ENCODE peak calls at places on chromosomes 4 and X, in seven cellular contexts. One of them, this sample, is unnamed.

GRCh38 chrX:101595739-101596419 is 21.9 kb downstream of the ARMCX6 start:
- DNase-seq in Peyer's patch: no peak
- DNase-seq in mucosa of descending colon: peak; percentile 32
- DNase-seq in NCI-H2081: peak; percentile 38
- DNase-seq in GDM1: peak; percentile 20
- DNase-seq in germinal center: peak; percentile 24
- DNase-seq in endothelial cell: peak; percentile 54
- DNase-seq in this sample: peak; percentile 51

GRCh38 chr4:57103051-57103450 is 7.1 kb downstream of the IGFBP7 start:
- DNase-seq in Peyer's patch: no peak
- DNase-seq in mucosa of descending colon: no peak
- DNase-seq in NCI-H2081: no peak
- DNase-seq in GDM1: no peak
- DNase-seq in germinal center: no peak
- DNase-seq in endothelial cell: no peak
- DNase-seq in this sample: no peak

GRCh38 chr4:154441982-154442381 is 49.6 kb downstream of the DCHS2 start:
- DNase-seq in Peyer's patch: no peak
- DNase-seq in mucosa of descending colon: no peak
- DNase-seq in NCI-H2081: no peak
- DNase-seq in GDM1: no peak
- DNase-seq in germinal center: no peak
- DNase-seq in endothelial cell: no peak
- DNase-seq in this sample: no peak

GRCh38 chr4:37951465-37952352 is 8.5 kb upstream of the PTTG2 start:
- DNase-seq in Peyer's patch: no peak
- DNase-seq in mucosa of descending colon: no peak
- DNase-seq in NCI-H2081: no peak
- DNase-seq in GDM1: peak; percentile 52
- DNase-seq in germinal center: no peak
- DNase-seq in endothelial cell: no peak
- DNase-seq in this sample: no peak

GRCh38 chrX:25278341-25278740 is 262.6 kb upstream of the ARX start:
- DNase-seq in Peyer's patch: no peak
- DNase-seq in mucosa of descending colon: no peak
- DNase-seq in NCI-H2081: no peak
- DNase-seq in GDM1: no peak
- DNase-seq in germinal center: no peak
- DNase-seq in endothelial cell: no peak
- DNase-seq in this sample: no peak

GRCh38 chrX:100479329-100479728 is 69.3 kb upstream of the PCDH19 start:
- DNase-seq in Peyer's patch: no peak
- DNase-seq in mucosa of descending colon: no peak
- DNase-seq in NCI-H2081: no peak
- DNase-seq in GDM1: no peak
- DNase-seq in germinal center: no peak
- DNase-seq in endothelial cell: no peak
- DNase-seq in this sample: no peak

GRCh38 chrX:8960809-8961413 is 73.0 kb downstream of the FAM9B start:
- DNase-seq in Peyer's patch: no peak
- DNase-seq in mucosa of descending colon: peak; percentile 10
- DNase-seq in NCI-H2081: no peak
- DNase-seq in GDM1: no peak
- DNase-seq in germinal center: no peak
- DNase-seq in endothelial cell: no peak
- DNase-seq in this sample: no peak

GRCh38 chr4:82614868-82615449 is 53.2 kb upstream of the TMEM150C start:
- DNase-seq in Peyer's patch: no peak
- DNase-seq in mucosa of descending colon: no peak
- DNase-seq in NCI-H2081: no peak
- DNase-seq in GDM1: no peak
- DNase-seq in germinal center: no peak
- DNase-seq in endothelial cell: no peak
- DNase-seq in this sample: no peak

GRCh38 chr4:182688081-182688480 is 229.1 kb downstream of the DCTD start:
- DNase-seq in Peyer's patch: no peak
- DNase-seq in mucosa of descending colon: no peak
- DNase-seq in NCI-H2081: no peak
- DNase-seq in GDM1: no peak
- DNase-seq in germinal center: no peak
- DNase-seq in endothelial cell: no peak
- DNase-seq in this sample: no peak

GRCh38 chrX:119605398-119605738 is 856 bp downstream of the NKRF start:
- DNase-seq in Peyer's patch: no peak
- DNase-seq in mucosa of descending colon: peak; percentile 36
- DNase-seq in NCI-H2081: peak; percentile 34
- DNase-seq in GDM1: no peak
- DNase-seq in germinal center: peak; percentile 12
- DNase-seq in endothelial cell: no peak
- DNase-seq in this sample: no peak

GRCh38 chr4:137664055-137664405 is 131.7 kb upstream of the PCDH18 start:
- DNase-seq in Peyer's patch: no peak
- DNase-seq in mucosa of descending colon: no peak
- DNase-seq in NCI-H2081: peak; percentile 41
- DNase-seq in GDM1: no peak
- DNase-seq in germinal center: no peak
- DNase-seq in endothelial cell: no peak
- DNase-seq in this sample: peak; percentile 25

GRCh38 chrX:110436497-110436896 is 77.8 kb downstream of the RTL9 start:
- DNase-seq in Peyer's patch: no peak
- DNase-seq in mucosa of descending colon: no peak
- DNase-seq in NCI-H2081: no peak
- DNase-seq in GDM1: no peak
- DNase-seq in germinal center: no peak
- DNase-seq in endothelial cell: no peak
- DNase-seq in this sample: no peak

GRCh38 chrX:115561605-115562491 is 874 bp downstream of the PLS3 start:
- DNase-seq in Peyer's patch: peak; percentile 52
- DNase-seq in mucosa of descending colon: peak; percentile 15
- DNase-seq in NCI-H2081: peak; percentile 81
- DNase-seq in GDM1: no peak
- DNase-seq in germinal center: peak; percentile 2
- DNase-seq in endothelial cell: peak; percentile 28
- DNase-seq in this sample: peak; percentile 38

GRCh38 chrX:47172549-47172948 is 21.1 kb upstream of the UBA1 start:
- DNase-seq in Peyer's patch: no peak
- DNase-seq in mucosa of descending colon: no peak
- DNase-seq in NCI-H2081: no peak
- DNase-seq in GDM1: no peak
- DNase-seq in germinal center: no peak
- DNase-seq in endothelial cell: no peak
- DNase-seq in this sample: no peak

GRCh38 chrX:19627081-19627480 is 111.8 kb upstream of the MAP3K15 start:
- DNase-seq in Peyer's patch: no peak
- DNase-seq in mucosa of descending colon: no peak
- DNase-seq in NCI-H2081: no peak
- DNase-seq in GDM1: no peak
- DNase-seq in germinal center: no peak
- DNase-seq in endothelial cell: no peak
- DNase-seq in this sample: no peak

GRCh38 chr4:40143926-40144508 is 52.8 kb upstream of the RHOH start:
- DNase-seq in Peyer's patch: no peak
- DNase-seq in mucosa of descending colon: no peak
- DNase-seq in NCI-H2081: no peak
- DNase-seq in GDM1: no peak
- DNase-seq in germinal center: no peak
- DNase-seq in endothelial cell: no peak
- DNase-seq in this sample: no peak

GRCh38 chr4:139823746-139824145 is 158.1 kb downstream of the MGST2 start:
- DNase-seq in Peyer's patch: no peak
- DNase-seq in mucosa of descending colon: no peak
- DNase-seq in NCI-H2081: no peak
- DNase-seq in GDM1: no peak
- DNase-seq in germinal center: no peak
- DNase-seq in endothelial cell: no peak
- DNase-seq in this sample: no peak

GRCh38 chrX:41300758-41301437 is 33.1 kb upstream of the DDX3X start:
- DNase-seq in Peyer's patch: no peak
- DNase-seq in mucosa of descending colon: no peak
- DNase-seq in NCI-H2081: no peak
- DNase-seq in GDM1: no peak
- DNase-seq in germinal center: no peak
- DNase-seq in endothelial cell: no peak
- DNase-seq in this sample: peak; percentile 44

GRCh38 chrX:87516716-87517115 is 886 bp upstream of the KLHL4 start:
- DNase-seq in Peyer's patch: no peak
- DNase-seq in mucosa of descending colon: no peak
- DNase-seq in NCI-H2081: no peak
- DNase-seq in GDM1: no peak
- DNase-seq in germinal center: no peak
- DNase-seq in endothelial cell: no peak
- DNase-seq in this sample: peak; percentile 76

GRCh38 chrX:154369453-154370299 is 4.8 kb downstream of the FLNA start:
- DNase-seq in Peyer's patch: no peak
- DNase-seq in mucosa of descending colon: peak; percentile 62
- DNase-seq in NCI-H2081: peak; percentile 65
- DNase-seq in GDM1: peak; percentile 71
- DNase-seq in germinal center: no peak
- DNase-seq in endothelial cell: peak; percentile 43
- DNase-seq in this sample: peak; percentile 95

GRCh38 chr4:15325987-15326386 is 101.8 kb upstream of the C1QTNF7 start:
- DNase-seq in Peyer's patch: no peak
- DNase-seq in mucosa of descending colon: peak; percentile 42
- DNase-seq in NCI-H2081: no peak
- DNase-seq in GDM1: no peak
- DNase-seq in germinal center: no peak
- DNase-seq in endothelial cell: no peak
- DNase-seq in this sample: no peak

GRCh38 chrX:139750390-139750789 is 42.4 kb upstream of the MCF2 start:
- DNase-seq in Peyer's patch: no peak
- DNase-seq in mucosa of descending colon: no peak
- DNase-seq in NCI-H2081: no peak
- DNase-seq in GDM1: no peak
- DNase-seq in germinal center: no peak
- DNase-seq in endothelial cell: no peak
- DNase-seq in this sample: no peak

GRCh38 chrX:97089116-97089515 is 205.4 kb downstream of the RPA4 start:
- DNase-seq in Peyer's patch: no peak
- DNase-seq in mucosa of descending colon: no peak
- DNase-seq in NCI-H2081: no peak
- DNase-seq in GDM1: no peak
- DNase-seq in germinal center: no peak
- DNase-seq in endothelial cell: no peak
- DNase-seq in this sample: no peak

GRCh38 chr4:13918110-13918509 is 290.6 kb upstream of the BOD1L1 start:
- DNase-seq in Peyer's patch: no peak
- DNase-seq in mucosa of descending colon: peak; percentile 29
- DNase-seq in NCI-H2081: no peak
- DNase-seq in GDM1: no peak
- DNase-seq in germinal center: no peak
- DNase-seq in endothelial cell: no peak
- DNase-seq in this sample: peak; percentile 94

GRCh38 chrX:46642145-46642544 is 68.6 kb downstream of the CHST7 start:
- DNase-seq in Peyer's patch: no peak
- DNase-seq in mucosa of descending colon: no peak
- DNase-seq in NCI-H2081: peak; percentile 26
- DNase-seq in GDM1: peak; percentile 5
- DNase-seq in germinal center: no peak
- DNase-seq in endothelial cell: no peak
- DNase-seq in this sample: peak; percentile 13

GRCh38 chr4:101418055-101418454 is 70.7 kb upstream of the PPP3CA start:
- DNase-seq in Peyer's patch: no peak
- DNase-seq in mucosa of descending colon: peak; percentile 56
- DNase-seq in NCI-H2081: no peak
- DNase-seq in GDM1: peak; percentile 67
- DNase-seq in germinal center: no peak
- DNase-seq in endothelial cell: no peak
- DNase-seq in this sample: peak; percentile 39

GRCh38 chrX:37834937-37835336 is 12.4 kb downstream of the DYNLT3 start:
- DNase-seq in Peyer's patch: no peak
- DNase-seq in mucosa of descending colon: no peak
- DNase-seq in NCI-H2081: no peak
- DNase-seq in GDM1: no peak
- DNase-seq in germinal center: no peak
- DNase-seq in endothelial cell: no peak
- DNase-seq in this sample: no peak

GRCh38 chr4:8842614-8843013 is 29.0 kb downstream of the HMX1 start:
- DNase-seq in Peyer's patch: no peak
- DNase-seq in mucosa of descending colon: no peak
- DNase-seq in NCI-H2081: no peak
- DNase-seq in GDM1: no peak
- DNase-seq in germinal center: no peak
- DNase-seq in endothelial cell: no peak
- DNase-seq in this sample: no peak

GRCh38 chr4:39495446-39496208 is 31.6 kb downstream of the UGDH start:
- DNase-seq in Peyer's patch: no peak
- DNase-seq in mucosa of descending colon: no peak
- DNase-seq in NCI-H2081: no peak
- DNase-seq in GDM1: no peak
- DNase-seq in germinal center: no peak
- DNase-seq in endothelial cell: no peak
- DNase-seq in this sample: no peak

GRCh38 chr4:6236816-6237390 is 32.7 kb upstream of the WFS1 start:
- DNase-seq in Peyer's patch: peak; percentile 19
- DNase-seq in mucosa of descending colon: no peak
- DNase-seq in NCI-H2081: no peak
- DNase-seq in GDM1: no peak
- DNase-seq in germinal center: no peak
- DNase-seq in endothelial cell: no peak
- DNase-seq in this sample: no peak

GRCh38 chr4:188691811-188692210 is 552.6 kb downstream of the TRIML1 start:
- DNase-seq in Peyer's patch: no peak
- DNase-seq in mucosa of descending colon: no peak
- DNase-seq in NCI-H2081: no peak
- DNase-seq in GDM1: no peak
- DNase-seq in germinal center: no peak
- DNase-seq in endothelial cell: no peak
- DNase-seq in this sample: peak; percentile 41

GRCh38 chr4:48557478-48557877 is 67.4 kb downstream of the ZAR1 start:
- DNase-seq in Peyer's patch: no peak
- DNase-seq in mucosa of descending colon: no peak
- DNase-seq in NCI-H2081: no peak
- DNase-seq in GDM1: no peak
- DNase-seq in germinal center: peak; percentile 9
- DNase-seq in endothelial cell: no peak
- DNase-seq in this sample: no peak

GRCh38 chr4:997375-998071 is 4.3 kb upstream of the SLC26A1 start:
- DNase-seq in Peyer's patch: no peak
- DNase-seq in mucosa of descending colon: no peak
- DNase-seq in NCI-H2081: no peak
- DNase-seq in GDM1: no peak
- DNase-seq in germinal center: no peak
- DNase-seq in endothelial cell: no peak
- DNase-seq in this sample: no peak

GRCh38 chrX:40908857-40909475 is 173.6 kb upstream of the MED14 start:
- DNase-seq in Peyer's patch: no peak
- DNase-seq in mucosa of descending colon: no peak
- DNase-seq in NCI-H2081: no peak
- DNase-seq in GDM1: no peak
- DNase-seq in germinal center: no peak
- DNase-seq in endothelial cell: no peak
- DNase-seq in this sample: peak; percentile 80